ENCODE peak calls at places on chromosomes 3 and 15, in four cellular contexts. S is epithelial cell of esophagus, X is keratinocyte, H is astrocyte of the spinal cord. E is an unnamed sample.

GRCh38 chr3:197181751-197182150 is 116.7 kb downstream of the DLG1 start:
- DNase-seq in H (peak), S (peak), X (no peak), E (peak)

GRCh38 chr15:92011611-92012367 is 158.3 kb downstream of the SLCO3A1 start:
- DNase-seq in X (peak), H (no peak), S (peak), E (no peak)

GRCh38 chr3:126378341-126378751 is 16.4 kb upstream of the CFAP100 start:
- DNase-seq in S (no peak), X (no peak), H (no peak), E (no peak)

GRCh38 chr3:20975221-20975620 is 775.8 kb downstream of the ZNF385D start:
- DNase-seq in S (no peak), X (no peak), H (no peak), E (no peak)

GRCh38 chr15:40337597-40337996 is 3.1 kb downstream of the CCDC9B start:
- DNase-seq in S (no peak), X (no peak), H (no peak), E (no peak)

GRCh38 chr3:43996379-43997301 is 245.0 kb upstream of the TOPAZ1 start:
- DNase-seq in S (peak), H (peak), X (no peak), E (peak)

GRCh38 chr3:195221876-195222617 is 48.9 kb downstream of the XXYLT1 start:
- DNase-seq in H (no peak), X (no peak), S (no peak), E (no peak)

GRCh38 chr3:39381432-39381831 is 1.7 kb upstream of the SLC25A38 start:
- DNase-seq in S (no peak), X (no peak), H (no peak), E (no peak)

GRCh38 chr15:100457201-100457600 is 71.5 kb downstream of the CERS3 start:
- DNase-seq in H (peak), S (peak), X (no peak), E (peak)

GRCh38 chr3:46338840-46339239 is 15.1 kb upstream of the CCR2 start:
- DNase-seq in S (no peak), H (no peak), X (no peak), E (no peak)

GRCh38 chr3:46334911-46335478 is 18.9 kb upstream of the CCR2 start:
- DNase-seq in S (peak), X (peak), H (peak), E (peak)

GRCh38 chr3:46335546-46335945 is 18.4 kb upstream of the CCR2 start:
- DNase-seq in X (no peak), S (no peak), H (no peak), E (no peak)

DNA sequence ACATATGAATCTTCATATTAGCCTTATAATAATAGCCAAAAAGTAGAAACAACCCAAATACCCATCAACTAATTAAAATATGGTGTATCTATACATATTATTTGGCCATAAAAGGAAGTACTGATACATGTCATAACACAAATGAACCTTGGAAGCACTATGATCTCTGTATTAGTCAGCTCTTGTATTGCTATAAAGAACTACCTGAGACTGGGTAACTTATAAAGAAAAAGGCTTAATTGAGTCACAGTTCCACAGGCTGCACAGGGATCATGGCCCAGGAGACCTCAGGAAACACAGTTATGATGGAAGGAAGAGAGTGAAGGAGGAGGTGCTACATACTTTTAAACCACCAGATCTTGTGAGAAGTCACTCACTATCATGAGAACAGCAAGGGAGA is 16.0 kb upstream of the CCR2 start:
- DNase-seq in H (no peak), S (peak), X (peak), E (no peak)
- TF ChIP-seq CTCF in H (no peak), S (no peak), X (no peak), E (no peak)

GRCh38 chr3:14590594-14590993 is 50.5 kb upstream of the GRIP2 start:
- DNase-seq in X (no peak), H (no peak), S (no peak), E (no peak)
- H3K4me3 ChIP-seq in X (no peak), H (no peak), S (no peak), E (no peak)

GRCh38 chr15:95325763-95326688 is 1004.5 kb upstream of the NR2F2 start:
- DNase-seq in X (no peak), S (no peak), H (peak), E (peak)

GRCh38 chr15:95327661-95328060 is 1002.8 kb upstream of the NR2F2 start:
- DNase-seq in H (no peak), X (no peak), S (no peak), E (peak)

GRCh38 chr15:95324596-95325135 is 1005.8 kb upstream of the NR2F2 start:
- DNase-seq in X (no peak), H (no peak), S (no peak), E (no peak)

GRCh38 chr15:95328559-95328958 is 1001.9 kb upstream of the NR2F2 start:
- DNase-seq in S (no peak), X (no peak), H (no peak), E (no peak)

DNA sequence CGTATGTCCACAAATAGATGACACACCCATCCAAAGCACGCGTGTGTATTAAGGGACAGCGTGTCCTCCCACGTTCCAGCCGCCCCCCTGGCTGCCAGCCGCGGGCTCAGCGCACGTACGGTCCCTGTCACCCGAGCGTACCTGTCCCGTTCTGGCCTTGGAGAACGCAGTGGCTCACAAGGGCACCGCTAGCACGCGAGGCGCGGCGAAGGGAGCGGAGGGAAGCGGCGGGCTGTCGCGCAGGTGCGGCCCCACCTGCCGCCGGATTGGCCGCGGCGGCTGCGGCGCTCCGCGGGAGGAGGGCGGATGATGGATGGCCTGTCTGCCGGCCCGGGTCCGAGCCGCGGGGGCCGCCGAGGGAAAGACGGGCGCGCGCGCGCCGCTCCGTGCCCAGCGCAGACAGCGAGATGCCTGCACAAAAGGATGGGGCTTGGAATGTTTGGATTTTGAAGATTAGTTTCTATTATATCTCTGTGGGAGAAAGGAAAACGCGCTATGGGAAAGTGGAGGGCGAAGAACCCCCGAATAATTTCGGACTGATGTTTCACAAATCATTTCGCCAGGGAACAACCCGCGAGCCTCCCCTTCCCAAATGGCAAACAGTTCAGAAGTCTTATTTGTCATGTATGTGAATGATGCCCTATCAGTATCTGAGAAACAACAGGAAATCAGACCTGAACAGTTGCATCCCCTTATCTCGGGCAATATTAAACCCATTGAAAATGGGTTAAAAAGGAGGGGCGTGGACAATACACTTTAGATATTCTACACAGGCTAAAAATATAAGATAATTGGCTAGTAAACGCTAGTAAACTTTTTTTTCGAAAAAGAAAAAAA is 1003.6 kb upstream of the NR2F2 start:
- DNase-seq in S (peak), H (no peak), X (no peak), E (peak)
- TF ChIP-seq CTCF in S (no peak), H (no peak), X (no peak), E (no peak)

GRCh38 chr3:120446891-120447668 is 3.7 kb downstream of the FSTL1 start:
- DNase-seq in H (no peak), X (no peak), S (no peak), E (no peak)
- H3K4me3 ChIP-seq in H (no peak), X (no peak), S (no peak), E (no peak)

DNA sequence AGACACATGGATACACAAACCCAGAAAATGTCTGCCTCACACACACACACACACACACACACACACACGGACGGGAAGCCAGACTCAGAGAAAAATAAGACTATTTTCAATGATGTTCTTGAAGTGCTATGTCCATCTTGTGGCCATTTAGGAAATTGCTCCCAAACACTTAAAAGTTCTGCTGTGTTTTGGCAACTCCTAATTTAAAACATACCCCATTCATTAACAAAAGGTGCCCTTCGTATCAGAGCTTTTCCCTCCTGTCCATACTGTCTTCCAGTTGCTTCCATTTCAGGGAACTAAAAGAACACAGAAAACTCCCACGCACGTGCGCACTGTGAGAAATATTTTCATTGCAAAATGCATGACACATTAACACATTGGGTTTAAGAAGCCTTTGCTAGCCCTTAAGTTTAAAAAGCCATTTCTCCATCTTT is 44.6 kb downstream of the SLC12A1 start:
- DNase-seq in X (no peak), S (peak), H (peak), E (peak)
- TF ChIP-seq CTCF in X (peak), S (peak), H (peak), E (peak)